ENCODE peak calls at places on chromosomes 7 and 10, in four cellular contexts. Z is GM12878, V is M059J, U is left ventricle myocardium inferior. N is an unnamed sample.

GRCh38 chr10:73814896-73815718 is 3.7 kb upstream of the NDST2 start:
- DNase-seq in Z (no peak), V (no peak), U (no peak), N (no peak)

GRCh38 chr7:107242267-107242666 is 73.5 kb downstream of the HBP1 start:
- DNase-seq in Z (no peak), V (no peak), U (peak; percentile 24), N (no peak)

GRCh38 chr10:128566376-128566968 is 440.2 kb upstream of the MKI67 start:
- DNase-seq in Z (no peak), V (no peak), U (no peak), N (no peak)

GRCh38 chr7:94315011-94315410 is 79.7 kb upstream of the COL1A2 start:
- DNase-seq in Z (no peak), V (peak; percentile 35), U (no peak), N (no peak)

GRCh38 chr7:125670926-125671572 is 741.4 kb upstream of the POT1 start:
- DNase-seq in Z (no peak), V (peak; percentile 9), U (no peak), N (no peak)

GRCh38 chr10:102715880-102716279 is 1.4 kb downstream of the SFXN2 start:
- DNase-seq in Z (no peak), V (no peak), U (no peak), N (no peak)

GRCh38 chr7:129684777-129685176 is 73.3 kb downstream of the NRF1 start:
- DNase-seq in Z (no peak), V (peak; percentile 21), U (no peak), N (no peak)

GRCh38 chr7:81638216-81638615 is 131.6 kb downstream of the HGF start:
- DNase-seq in Z (no peak), V (peak; percentile 40), U (no peak), N (no peak)

GRCh38 chr10:129833366-129833765 is 130.7 kb downstream of the EBF3 start:
- DNase-seq in Z (no peak), V (no peak), U (no peak), N (no peak)

GRCh38 chr7:74307738-74308505 is 18.7 kb downstream of the CLIP2 start:
- DNase-seq in Z (no peak), V (peak; percentile 59), U (no peak), N (no peak)

GRCh38 chr7:129872054-129872453 is 80.7 kb downstream of the UBE2H start:
- DNase-seq in Z (no peak), V (peak; percentile 38), U (no peak), N (no peak)

GRCh38 chr10:73771722-73772279 is 10.0 kb upstream of the CHCHD1 start:
- DNase-seq in Z (no peak), V (no peak), U (peak; percentile 91), N (no peak)

GRCh38 chr7:136714062-136714461 is 154.4 kb upstream of the CHRM2 start:
- DNase-seq in Z (no peak), V (no peak), U (no peak), N (no peak)

GRCh38 chr7:115782716-115783460 is 247.7 kb downstream of the TFEC start:
- DNase-seq in Z (no peak), V (no peak), U (no peak), N (no peak)

GRCh38 chr7:110065112-110065511 is 1025.8 kb upstream of the LRRN3 start:
- DNase-seq in Z (no peak), V (no peak), U (no peak), N (no peak)

GRCh38 chr10:94092848-94093247 is 99.1 kb downstream of the PLCE1 start:
- DNase-seq in Z (no peak), V (peak; percentile 58), U (no peak), N (no peak)

GRCh38 chr7:80726731-80727130 is 88.3 kb downstream of the CD36 start:
- DNase-seq in Z (peak; percentile 9), V (no peak), U (no peak), N (no peak)

GRCh38 chr10:95480901-95481491 is 80.2 kb downstream of the SORBS1 start:
- DNase-seq in Z (no peak), V (peak; percentile 24), U (no peak), N (no peak)

GRCh38 chr10:29849434-29849833 is 210.0 kb downstream of the JCAD start:
- DNase-seq in Z (no peak), V (peak; percentile 86), U (no peak), N (no peak)

GRCh38 chr10:75971402-75972211 is 540.2 kb downstream of the LRMDA start:
- DNase-seq in Z (no peak), V (peak; percentile 65), U (no peak), N (no peak)

GRCh38 chr10:121910673-121911420 is 17.0 kb downstream of the ATE1 start:
- DNase-seq in Z (no peak), V (peak; percentile 55), U (no peak), N (peak; percentile 31)

N was measured in GM06990.